ENCODE peak calls at places on chromosomes 11 and 22, in four cellular contexts. U is SHP77, E is DMS153, C is tibial artery. A is an unnamed sample.
A peak's percentile ranks its signal among the peaks of the same experiment; 100 is the strongest.

GRCh38 chr22:31218565-31219262 is 6.6 kb downstream of the LIMK2 start:
- DNase-seq in E (peak; percentile 32), U (no peak), C (no peak), A (no peak)

GRCh38 chr22:42315392-42315756 is 44.9 kb upstream of the TCF20 start:
- DNase-seq in C (no peak), E (no peak), U (no peak), A (no peak)

GRCh38 chr22:38953577-38954413 is 3.6 kb upstream of the APOBEC3A start:
- DNase-seq in C (peak; percentile 54), E (no peak), U (no peak), A (no peak)

GRCh38 chr11:22203281-22203680 is 10.4 kb downstream of the ANO5 start:
- DNase-seq in U (no peak), E (no peak), C (no peak), A (no peak)

GRCh38 chr11:69257134-69257533 is 36.8 kb upstream of the MYEOV start:
- DNase-seq in U (no peak), E (no peak), C (peak; percentile 28), A (no peak)

GRCh38 chr11:35141034-35141433 is 2.1 kb downstream of the CD44 start:
- DNase-seq in C (no peak), U (no peak), E (no peak), A (no peak)

GRCh38 chr11:66692446-66692845 is 14.8 kb upstream of the RBM4B start:
- DNase-seq in C (no peak), E (no peak), U (no peak), A (no peak)

GRCh38 chr11:46681814-46682213 is 18.6 kb downstream of the ARHGAP1 start:
- DNase-seq in E (no peak), C (no peak), U (no peak), A (no peak)

GRCh38 chr11:117143390-117143789 is 697 bp upstream of the PAFAH1B2 start:
- DNase-seq in E (peak; percentile 32), C (peak; percentile 72), U (peak; percentile 6), A (peak; percentile 23)

GRCh38 chr11:75733346-75734107 is 15.9 kb downstream of the MOGAT2 start:
- DNase-seq in U (no peak), C (no peak), E (peak; percentile 30), A (no peak)

GRCh38 chr11:115144014-115144413 is 360.2 kb downstream of the CADM1 start:
- DNase-seq in C (no peak), E (no peak), U (no peak), A (no peak)

GRCh38 chr22:24559471-24559870 is 3.7 kb downstream of the SNRPD3 start:
- DNase-seq in E (no peak), U (no peak), C (no peak), A (no peak)

GRCh38 chr22:23715811-23716355 is 25.1 kb downstream of the RGL4 start:
- DNase-seq in U (no peak), E (no peak), C (no peak), A (no peak)

GRCh38 chr22:46029574-46030200 is 52.7 kb upstream of the WNT7B start:
- DNase-seq in C (peak; percentile 54), E (no peak), U (no peak), A (no peak)

GRCh38 chr11:88310246-88310645 is 27.3 kb downstream of the CTSC start:
- DNase-seq in C (no peak), U (no peak), E (no peak), A (no peak)

A was measured in NCI-H774.